ENCODE peak calls at places on chromosome 17, in seven cellular contexts. A is fibroblast of pulmonary artery, M is cardiac fibroblast, Q is brain microvascular endothelial cell, E is cardiac muscle cell, P is kidney, F is heart right ventricle. Z is an unnamed sample.
A peak's percentile ranks its signal among the peaks of the same experiment; 100 is the strongest.

GRCh38 chr17:6413073-6413472 is 21.8 kb downstream of the AIPL1 start:
- DNase-seq in M (peak; percentile 40), Q (no peak), F (no peak), A (peak; percentile 47), E (peak; percentile 48), P (no peak), Z (no peak)

GRCh38 chr17:82375359-82376041 is 3.9 kb downstream of the UTS2R start:
- DNase-seq in F (no peak), P (peak; percentile 61), Q (no peak), M (no peak), E (no peak), A (no peak), Z (no peak)

GRCh38 chr17:32275060-32276042 is 9.7 kb downstream of the RHBDL3 start:
- DNase-seq in A (peak; percentile 73), E (peak; percentile 74), M (peak; percentile 65), F (no peak), P (peak; percentile 75), Q (peak; percentile 86), Z (no peak)

GRCh38 chr17:38798614-38799500 is 499 bp downstream of the PIP4K2B start:
- DNase-seq in E (peak; percentile 55), P (peak; percentile 89), Q (peak; percentile 33), F (peak; percentile 49), A (peak; percentile 47), M (peak; percentile 50), Z (no peak)

GRCh38 chr17:41496803-41497484 is 7.2 kb upstream of the KRT36 start:
- DNase-seq in A (peak; percentile 85), P (peak; percentile 90), M (peak; percentile 91), F (peak; percentile 61), Q (peak; percentile 83), E (peak; percentile 93), Z (peak; percentile 52)

GRCh38 chr17:56499799-56500388 is 93.6 kb upstream of the NOG start:
- DNase-seq in A (peak; percentile 25), Q (peak; percentile 9), P (no peak), F (no peak), M (peak; percentile 7), E (peak; percentile 21), Z (no peak)

GRCh38 chr17:75828051-75828400 is 16.2 kb downstream of the UNC13D start:
- DNase-seq in F (peak; percentile 63), M (no peak), P (no peak), Q (no peak), A (no peak), E (no peak), Z (no peak)

GRCh38 chr17:19341641-19342610 is 20.6 kb downstream of the B9D1 start:
- DNase-seq in Q (no peak), M (peak; percentile 67), P (no peak), A (peak; percentile 37), E (peak; percentile 63), F (no peak), Z (no peak)

GRCh38 chr17:80880650-80880989 is 111.0 kb upstream of the CHMP6 start:
- DNase-seq in A (no peak), M (no peak), P (no peak), Q (no peak), E (no peak), F (no peak), Z (no peak)

GRCh38 chr17:46158323-46159296 is 34.6 kb downstream of the KANSL1 start:
- DNase-seq in Q (no peak), A (no peak), E (no peak), F (no peak), P (peak; percentile 45), M (no peak), Z (no peak)

GRCh38 chr17:8397636-8398035 is at the start of gene RNF222:
- DNase-seq in Q (no peak), A (no peak), E (no peak), M (no peak), P (no peak), F (no peak), Z (no peak)

GRCh38 chr17:36721560-36722120 is 120.3 kb downstream of the MRM1 start:
- DNase-seq in M (no peak), P (no peak), Q (no peak), A (no peak), E (no peak), F (no peak), Z (no peak)

GRCh38 chr17:50832267-50833227 is 2.8 kb upstream of the WFIKKN2 start:
- DNase-seq in E (no peak), A (no peak), F (no peak), Q (no peak), M (no peak), P (peak; percentile 55), Z (no peak)

GRCh38 chr17:57313276-57313835 is 57.0 kb downstream of the MSI2 start:
- DNase-seq in F (no peak), A (no peak), P (no peak), Q (no peak), M (no peak), E (no peak), Z (no peak)

GRCh38 chr17:15440347-15440746 is 27.1 kb downstream of the CDRT4 start:
- DNase-seq in F (no peak), M (no peak), Q (no peak), P (no peak), E (no peak), A (no peak), Z (no peak)

GRCh38 chr17:42819939-42820535 is 4.0 kb downstream of the BECN1 start:
- DNase-seq in F (peak; percentile 23), M (peak; percentile 71), A (peak; percentile 70), P (no peak), E (peak; percentile 67), Q (peak; percentile 61), Z (no peak)

GRCh38 chr17:66570353-66571195 is 264.3 kb upstream of the CACNG5 start:
- DNase-seq in F (no peak), E (no peak), M (no peak), Q (no peak), P (no peak), A (no peak), Z (no peak)

GRCh38 chr17:50845260-50846147 is 10.1 kb downstream of the WFIKKN2 start:
- DNase-seq in F (peak; percentile 61), Q (no peak), E (no peak), P (no peak), A (no peak), M (no peak), Z (no peak)

DNA sequence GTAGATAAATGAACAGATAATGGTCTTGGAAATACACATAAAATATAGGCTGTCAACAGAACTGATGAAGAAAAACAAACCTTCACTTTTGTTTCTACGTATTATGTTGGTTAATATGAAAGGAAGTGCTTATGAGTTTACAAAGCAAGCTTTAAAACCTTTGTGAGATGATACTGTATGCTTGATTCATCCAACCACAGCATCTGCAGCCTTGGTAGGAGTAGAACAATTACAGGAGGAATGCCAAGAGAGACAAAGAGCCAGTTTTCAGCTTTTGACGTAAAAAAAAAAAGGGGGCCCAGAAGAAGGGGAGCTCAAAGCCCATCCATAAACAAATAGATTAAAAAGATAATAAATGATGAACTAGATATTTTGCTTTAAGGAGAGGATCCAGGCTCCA is 13.3 kb downstream of the FAM20A start:
- DNase-seq in F (no peak), P (no peak), A (peak; percentile 70), M (peak; percentile 65), E (peak; percentile 66), Q (no peak), Z (no peak)
- TF ChIP-seq CTCF in F (no peak), P (no peak), A (no peak), M (no peak), E (no peak), Q (no peak), Z (no peak)

GRCh38 chr17:40103082-40103741 is 2.8 kb upstream of the NR1D1 start:
- DNase-seq in A (no peak), M (no peak), E (no peak), Q (no peak), F (peak; percentile 24), P (no peak), Z (no peak)

GRCh38 chr17:40100669-40101366 is 429 bp upstream of the NR1D1 start:
- DNase-seq in Q (peak; percentile 98), M (peak; percentile 99), P (peak; percentile 100), F (peak; percentile 99), A (peak; percentile 99), E (peak; percentile 99), Z (peak; percentile 82)

GRCh38 chr17:40100419-40100668 is at the start of gene NR1D1:
- DNase-seq in E (no peak), P (no peak), F (no peak), Q (no peak), A (no peak), M (no peak), Z (no peak)

GRCh38 chr17:40099627-40100418 is 566 bp downstream of the NR1D1 start:
- DNase-seq in M (no peak), F (no peak), P (peak; percentile 82), A (no peak), Q (no peak), E (no peak), Z (no peak)

GRCh38 chr17:40101367-40102210 is 1.2 kb upstream of the NR1D1 start:
- DNase-seq in M (no peak), Q (no peak), P (no peak), E (no peak), A (no peak), F (no peak), Z (no peak)
- H3K4me3 ChIP-seq in M (no peak overlapping the region), Q (no peak overlapping the region), P (peak overlapping the region; percentile 98), E (no peak overlapping the region), A (peak overlapping the region; percentile 89), F (no peak overlapping the region), Z (peak overlapping the region; percentile 79)

DNA sequence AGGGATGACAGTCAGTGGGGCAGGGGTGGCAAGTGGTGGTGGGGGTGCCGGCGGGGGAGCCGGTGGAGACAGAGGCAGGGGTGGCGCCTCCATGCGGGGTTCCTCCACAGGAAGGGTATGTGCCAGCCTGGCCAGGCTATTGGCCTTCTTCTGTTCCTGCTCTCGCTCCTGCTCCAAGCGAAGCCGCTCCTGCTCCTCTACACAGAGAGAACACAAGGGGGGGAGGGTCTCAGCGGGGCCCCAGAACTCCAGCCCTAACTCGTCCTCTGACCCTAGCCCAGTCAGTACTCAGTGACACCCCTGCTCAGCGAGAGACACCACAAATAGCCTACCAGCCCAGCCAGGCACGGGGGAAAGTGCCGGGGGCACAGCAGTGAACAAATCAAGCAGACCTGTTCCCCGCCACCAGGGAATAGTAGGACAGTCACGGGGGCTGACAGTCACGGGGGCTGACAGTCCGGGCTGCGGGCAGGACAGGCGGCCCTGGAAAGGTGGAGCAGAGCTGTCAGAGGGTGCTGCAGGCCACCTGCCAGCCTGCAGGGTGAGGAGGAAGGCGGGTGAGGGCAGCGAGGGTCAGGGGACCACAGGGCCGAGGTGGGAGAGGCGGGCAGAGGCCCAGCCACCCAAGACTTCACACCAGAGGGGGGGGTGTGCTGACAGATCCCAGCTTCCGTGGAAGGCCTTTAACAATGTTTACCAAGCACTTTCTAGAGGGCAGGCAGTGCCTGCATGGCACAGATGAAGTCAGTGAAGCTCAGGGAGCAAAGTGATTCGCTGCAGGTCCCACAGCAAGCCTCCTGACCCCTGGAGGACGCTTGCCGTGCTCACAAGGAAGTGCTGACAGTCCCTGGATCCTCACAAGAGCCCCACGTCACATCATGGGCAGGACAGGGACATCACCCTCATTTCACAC is 5.3 kb downstream of the MNT start:
- DNase-seq in Q (peak; percentile 63), M (peak; percentile 45), A (peak; percentile 36), P (peak; percentile 84), E (peak; percentile 27), F (no peak), Z (no peak)
- TF ChIP-seq CTCF in Q (peak; percentile 25), M (peak; percentile 4), A (no peak), P (no peak), E (no peak), F (no peak), Z (peak; percentile 29)

DNA sequence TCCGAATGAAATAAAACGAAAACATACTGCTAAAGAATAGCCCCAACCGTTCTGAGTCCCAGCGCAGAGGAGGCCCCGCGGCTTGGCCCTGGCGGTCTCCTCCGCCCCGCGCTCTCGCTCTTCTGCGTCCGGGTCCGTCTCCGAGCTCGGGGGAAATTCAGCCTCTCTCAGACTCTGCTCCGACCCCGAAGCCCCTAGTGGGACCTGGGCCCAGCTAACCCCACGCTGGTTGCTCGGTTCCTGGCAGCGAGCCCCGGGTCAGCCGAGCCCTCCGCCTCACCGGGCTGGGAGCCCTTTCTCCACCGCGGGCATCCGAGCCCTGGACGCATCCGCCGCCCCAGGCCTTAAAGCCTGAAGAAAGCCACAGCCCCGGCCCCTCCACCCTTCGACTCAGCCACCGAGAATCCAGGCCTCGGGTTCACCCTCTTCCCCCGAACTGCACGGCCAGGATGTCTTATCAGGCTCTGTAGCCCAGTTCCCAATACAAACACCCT is 1.2 kb downstream of the TBX2 start:
- DNase-seq in M (peak; percentile 48), F (no peak), Q (no peak), P (peak; percentile 74), E (peak; percentile 52), A (no peak), Z (no peak)
- H3K4me3 ChIP-seq in M (peak overlapping the region; percentile 65), F (peak overlapping the region; percentile 11), Q (peak overlapping the region; percentile 84), P (peak overlapping the region; percentile 87), E (peak overlapping the region; percentile 63), A (peak overlapping the region; percentile 63), Z (peak overlapping the region; percentile 75)

Z was measured in epithelial cell of proximal tubule.